ENCODE peak calls at places on chromosomes 13 and 19, in four cellular contexts. W is cerebellum, R is SK-N-SH, L is ureter. S is an unnamed sample.
A peak's percentile ranks its signal among the peaks of the same experiment; 100 is the strongest.

GRCh38 chr19:18283338-18283737 is 1.9 kb upstream of the JUND start:
- DNase-seq in W (no peak), R (no peak), L (no peak), S (no peak)

GRCh38 chr19:48686103-48686502 is 9.7 kb upstream of the FUT2 start:
- DNase-seq in W (no peak), R (no peak), L (no peak), S (no peak)

GRCh38 chr19:43781630-43782310 is 997 bp upstream of the KCNN4 start:
- DNase-seq in W (no peak), R (no peak), L (no peak), S (no peak)

GRCh38 chr13:40789275-40790231 is at the start of gene SLC25A15:
- DNase-seq in W (peak; percentile 44), R (peak; percentile 97), L (peak; percentile 75), S (peak; percentile 90)

GRCh38 chr13:95509521-95510315 is 42.8 kb upstream of the CLDN10 start:
- DNase-seq in W (no peak), R (no peak), L (no peak), S (no peak)

GRCh38 chr13:44648392-44649117 is 72.4 kb upstream of the TSC22D1 start:
- DNase-seq in W (no peak), R (peak; percentile 29), L (no peak), S (no peak)

GRCh38 chr19:33868076-33868735 is 71.5 kb downstream of the KCTD15 start:
- DNase-seq in W (peak; percentile 41), R (peak; percentile 75), L (peak; percentile 41), S (no peak)

GRCh38 chr19:39154626-39155100 is 29.1 kb downstream of the PAK4 start:
- DNase-seq in W (no peak), R (peak; percentile 75), L (peak; percentile 89), S (peak; percentile 80)

GRCh38 chr19:50835103-50835784 is 1.9 kb upstream of the KLK15 start:
- DNase-seq in W (no peak), R (peak; percentile 54), L (no peak), S (no peak)

GRCh38 chr19:47402504-47402903 is 16.8 kb downstream of the MEIS3 start:
- DNase-seq in W (no peak), R (no peak), L (no peak), S (no peak)

GRCh38 chr13:39967199-39967959 is 311.9 kb downstream of the COG6 start:
- DNase-seq in W (no peak), R (no peak), L (no peak), S (no peak)

GRCh38 chr13:36096411-36097184 is 34.6 kb downstream of the DCLK1 start:
- DNase-seq in W (no peak), R (no peak), L (no peak), S (no peak)

GRCh38 chr13:95118541-95119324 is 182.5 kb downstream of the ABCC4 start:
- DNase-seq in W (no peak), R (no peak), L (no peak), S (no peak)

GRCh38 chr19:34225659-34226015 is 28.7 kb upstream of the GARRE1 start:
- DNase-seq in W (no peak), R (no peak), L (no peak), S (no peak)

GRCh38 chr19:16265205-16265604 is 59.4 kb upstream of the KLF2 start:
- DNase-seq in W (no peak), R (no peak), L (no peak), S (no peak)

GRCh38 chr19:4647676-4648644 is 8.6 kb downstream of the TNFAIP8L1 start:
- DNase-seq in W (peak; percentile 38), R (no peak), L (no peak), S (peak; percentile 34)

GRCh38 chr19:2618611-2619010 is 83.9 kb downstream of the GNG7 start:
- DNase-seq in W (no peak), R (no peak), L (no peak), S (no peak)

GRCh38 chr19:14061081-14061749 is 661 bp downstream of the PALM3 start:
- DNase-seq in W (no peak), R (peak; percentile 10), L (no peak), S (no peak)